ENCODE peak calls at places on chromosomes 16 and 17, in six cellular contexts. J is A549, L is WTC11, H is K562, N is HepG2, I is H1. Z is an unnamed sample.

GRCh38 chr17:39737761-39738567 is at the start of gene GRB7:
- DNase-seq in J (peak), L (peak), H (peak), N (peak), I (peak), Z (no peak)

GRCh38 chr16:53704445-53704813 is 473 bp downstream of the FTO start:
- DNase-seq in J (no peak), L (no peak), H (no peak), N (no peak), I (no peak), Z (no peak)

GRCh38 chr17:5695480-5695879 is 111.2 kb upstream of the NLRP1 start:
- DNase-seq in J (no peak), L (peak), H (no peak), N (no peak), I (no peak), Z (no peak)

GRCh38 chr17:41004397-41004796 is 4.5 kb downstream of the KRTAP3-1 start:
- DNase-seq in J (no peak), L (no peak), H (no peak), N (no peak), I (no peak), Z (no peak)

GRCh38 chr17:64200080-64201042 is 62.7 kb downstream of the TEX2 start:
- DNase-seq in J (no peak), L (no peak), H (no peak), N (no peak), I (no peak), Z (no peak)

GRCh38 chr16:20260215-20261009 is 66.9 kb downstream of the GP2 start:
- DNase-seq in J (no peak), L (no peak), H (no peak), N (no peak), I (no peak), Z (no peak)

GRCh38 chr17:56292628-56293027 is 139.4 kb downstream of the ANKFN1 start:
- DNase-seq in J (no peak), L (no peak), H (no peak), N (no peak), I (no peak), Z (peak)

GRCh38 chr16:81833751-81834150 is 54.7 kb downstream of the PLCG2 start:
- DNase-seq in J (no peak), L (no peak), H (no peak), N (no peak), I (no peak), Z (no peak)

GRCh38 chr16:14105976-14106375 is 34.9 kb downstream of the MRTFB start:
- DNase-seq in J (no peak), L (no peak), H (no peak), N (no peak), I (no peak), Z (no peak)

GRCh38 chr17:74601944-74602572 is 10.0 kb upstream of the CD300LD start:
- DNase-seq in J (peak), L (peak), H (peak), N (peak), I (peak), Z (peak)

GRCh38 chr17:74677558-74678466 is 34.9 kb downstream of the CD300LF start:
- DNase-seq in J (peak), L (no peak), H (no peak), N (no peak), I (no peak), Z (no peak)

GRCh38 chr16:73949574-73950348 is 346.9 kb upstream of the PSMD7 start:
- DNase-seq in J (no peak), L (no peak), H (no peak), N (no peak), I (no peak), Z (no peak)

GRCh38 chr17:80311216-80311827 is 50.7 kb downstream of the RNF213 start:
- DNase-seq in J (no peak), L (no peak), H (no peak), N (no peak), I (no peak), Z (no peak)

GRCh38 chr17:61816538-61816937 is 46.8 kb downstream of the BRIP1 start:
- DNase-seq in J (no peak), L (no peak), H (no peak), N (no peak), I (no peak), Z (no peak)

GRCh38 chr16:46884513-46885293 is 541 bp downstream of the GPT2 start:
- DNase-seq in J (no peak), L (no peak), H (peak), N (no peak), I (no peak), Z (peak)

GRCh38 chr17:37239690-37240344 is 136.0 kb upstream of the C17orf78 start:
- DNase-seq in J (peak), L (no peak), H (no peak), N (peak), I (no peak), Z (peak)

GRCh38 chr16:2482181-2483107 is 7.5 kb downstream of the TBC1D24 start:
- DNase-seq in J (no peak), L (no peak), H (peak), N (no peak), I (no peak), Z (no peak)

GRCh38 chr17:58010067-58010799 is 3.2 kb upstream of the SRSF1 start:
- DNase-seq in J (no peak), L (no peak), H (no peak), N (no peak), I (no peak), Z (no peak)

GRCh38 chr17:79811036-79811887 is 14.4 kb upstream of the CBX8 start:
- DNase-seq in J (peak), L (no peak), H (peak), N (peak), I (peak), Z (peak)

GRCh38 chr17:74271902-74272563 is 2.0 kb upstream of the DNAI2 start:
- DNase-seq in J (no peak), L (no peak), H (no peak), N (no peak), I (no peak), Z (no peak)

GRCh38 chr16:84166796-84167695 is 19.8 kb downstream of the TAF1C start:
- DNase-seq in J (no peak), L (no peak), H (no peak), N (no peak), I (no peak), Z (no peak)

GRCh38 chr16:71882505-71883192 is 1.3 kb downstream of the ZNF821 start:
- DNase-seq in J (peak), L (peak), H (peak), N (peak), I (peak), Z (peak)

GRCh38 chr17:43873091-43873490 is 26.1 kb downstream of the CD300LG start:
- DNase-seq in J (no peak), L (no peak), H (no peak), N (no peak), I (no peak), Z (no peak)

GRCh38 chr17:859461-860195 is 77.5 kb downstream of the MRM3 start:
- DNase-seq in J (no peak), L (no peak), H (no peak), N (no peak), I (no peak), Z (peak)

GRCh38 chr16:49921791-49922456 is 66.0 kb upstream of the ZNF423 start:
- DNase-seq in J (peak), L (peak), H (peak), N (peak), I (peak), Z (peak)

GRCh38 chr17:64739316-64740058 is 77.4 kb upstream of the SMURF2 start:
- DNase-seq in J (no peak), L (no peak), H (no peak), N (peak), I (no peak), Z (peak)

GRCh38 chr17:5282639-5283217 is 644 bp downstream of the RABEP1 start:
- DNase-seq in J (no peak), L (peak), H (peak), N (no peak), I (no peak), Z (peak)

GRCh38 chr17:43216369-43216761 is 4.7 kb downstream of the TMEM106A start:
- DNase-seq in J (no peak), L (no peak), H (no peak), N (no peak), I (no peak), Z (no peak)

GRCh38 chr16:62665269-62665668 is 629.0 kb upstream of the CDH8 start:
- DNase-seq in J (no peak), L (peak), H (no peak), N (no peak), I (no peak), Z (no peak)

GRCh38 chr16:715448-716249 is 731 bp downstream of the METRN start:
- DNase-seq in J (no peak), L (no peak), H (peak), N (no peak), I (no peak), Z (no peak)
- TF ChIP-seq CTCF in J (peak), L (no peak), H (peak), N (peak), I (peak), Z (peak)

DNA sequence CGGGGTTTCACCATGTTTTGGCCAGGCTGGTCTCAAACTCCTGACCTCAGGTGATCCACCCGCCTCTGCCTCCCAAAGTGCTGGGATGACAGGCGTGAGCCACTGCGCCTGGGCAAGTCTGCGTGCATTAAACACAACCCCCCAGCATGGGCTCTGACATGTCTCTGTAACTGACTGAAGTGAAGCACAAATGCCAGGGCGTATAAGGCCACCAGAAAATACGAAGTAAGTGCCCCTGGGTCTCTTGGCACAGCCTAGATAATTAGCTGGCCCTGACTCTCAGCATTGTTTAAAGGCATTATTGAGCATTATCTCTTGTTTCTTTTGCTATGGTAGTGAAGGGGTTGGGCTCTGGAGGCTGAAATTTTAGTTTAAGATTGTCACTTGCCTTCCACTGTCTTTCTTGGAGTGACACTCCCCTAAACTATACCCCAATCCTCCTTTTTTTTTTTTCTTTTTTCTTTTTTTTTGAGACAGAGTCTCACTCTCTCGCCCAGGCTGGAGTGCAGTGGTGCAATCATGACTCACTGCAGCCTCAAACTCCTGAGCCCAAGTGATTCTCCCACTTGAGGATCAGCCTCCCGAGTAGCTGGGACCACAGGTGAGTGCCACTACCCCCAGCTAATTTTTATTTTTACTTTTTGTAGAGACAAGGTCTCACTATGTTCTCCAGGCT is 8.2 kb upstream of the SEC14L1 start:
- DNase-seq in J (no peak), L (no peak), H (no peak), N (no peak), I (no peak), Z (no peak)
- TF ChIP-seq JUN in J (no peak), L (no peak), H (no peak), N (no peak), I (no peak), Z (no peak)

GRCh38 chr17:46212634-46213435 is 19.6 kb upstream of the KANSL1 start:
- DNase-seq in J (peak), L (peak), H (peak), N (peak), I (no peak), Z (peak)
- TF ChIP-seq CTCF in J (peak), L (peak), H (peak), N (peak), I (peak), Z (peak)

GRCh38 chr16:85986931-85987749 is 88.2 kb downstream of the IRF8 start:
- DNase-seq in J (no peak), L (peak), H (no peak), N (peak), I (peak), Z (no peak)
- TF ChIP-seq JUN in J (no peak), L (no peak), H (no peak), N (no peak), I (no peak), Z (no peak)

Z was measured in endothelial cell of umbilical vein.